ENCODE peak calls at places on chromosomes 13 and 19, in four cellular contexts. G, L, Q and J are unnamed samples.

GRCh38 chr13:86986448-86986847 is 684.7 kb upstream of the SLITRK5 start:
- DNase-seq in Q (no peak), G (no peak), L (no peak), J (no peak)

GRCh38 chr19:33904681-33905080 is 108.0 kb downstream of the KCTD15 start:
- DNase-seq in L (peak), G (peak), Q (no peak), J (no peak)

GRCh38 chr19:39413903-39414608 is 1.6 kb downstream of the PLEKHG2 start:
- DNase-seq in Q (no peak), G (no peak), L (no peak), J (peak)

GRCh38 chr13:74134226-74134776 is at the start of gene KLF12:
- DNase-seq in Q (peak), L (peak), G (peak), J (peak)

GRCh38 chr19:46368116-46368515 is 21.2 kb downstream of the PPP5C start:
- DNase-seq in L (no peak), G (no peak), Q (no peak), J (peak)

GRCh38 chr13:94329277-94329676 is 150.2 kb downstream of the DCT start:
- DNase-seq in G (no peak), Q (no peak), L (no peak), J (no peak)

GRCh38 chr13:34371108-34371507 is 553.2 kb downstream of the RFC3 start:
- DNase-seq in Q (no peak), G (no peak), L (no peak), J (no peak)

GRCh38 chr19:1169921-1170885 is 3.9 kb downstream of the SBNO2 start:
- DNase-seq in L (no peak), G (peak), Q (no peak), J (peak)

GRCh38 chr13:70108276-70108845 is at the start of gene KLHL1:
- DNase-seq in L (no peak), G (no peak), Q (no peak), J (no peak)

GRCh38 chr13:32910530-32910929 is 105.7 kb upstream of the KL start:
- DNase-seq in G (peak), Q (no peak), L (no peak), J (no peak)

GRCh38 chr13:29888306-29888705 is 37.9 kb upstream of the UBL3 start:
- DNase-seq in L (no peak), Q (no peak), G (no peak), J (no peak)

GRCh38 chr13:99468971-99469545 is 32.2 kb upstream of the TM9SF2 start:
- DNase-seq in Q (no peak), G (no peak), L (no peak), J (no peak)

GRCh38 chr19:1746401-1747284 is 6.7 kb upstream of the ONECUT3 start:
- DNase-seq in G (peak), Q (no peak), L (no peak), J (no peak)

GRCh38 chr19:8451885-8452284 is 7.1 kb downstream of the HNRNPM start:
- DNase-seq in L (no peak), Q (no peak), G (peak), J (no peak)

GRCh38 chr19:10230155-10230903 is 802 bp downstream of the S1PR2 start:
- DNase-seq in G (no peak), L (peak), Q (peak), J (peak)

GRCh38 chr13:90968510-90968909 is 379.0 kb upstream of the MIR17HG start:
- DNase-seq in Q (no peak), L (no peak), G (peak), J (no peak)

DNA sequence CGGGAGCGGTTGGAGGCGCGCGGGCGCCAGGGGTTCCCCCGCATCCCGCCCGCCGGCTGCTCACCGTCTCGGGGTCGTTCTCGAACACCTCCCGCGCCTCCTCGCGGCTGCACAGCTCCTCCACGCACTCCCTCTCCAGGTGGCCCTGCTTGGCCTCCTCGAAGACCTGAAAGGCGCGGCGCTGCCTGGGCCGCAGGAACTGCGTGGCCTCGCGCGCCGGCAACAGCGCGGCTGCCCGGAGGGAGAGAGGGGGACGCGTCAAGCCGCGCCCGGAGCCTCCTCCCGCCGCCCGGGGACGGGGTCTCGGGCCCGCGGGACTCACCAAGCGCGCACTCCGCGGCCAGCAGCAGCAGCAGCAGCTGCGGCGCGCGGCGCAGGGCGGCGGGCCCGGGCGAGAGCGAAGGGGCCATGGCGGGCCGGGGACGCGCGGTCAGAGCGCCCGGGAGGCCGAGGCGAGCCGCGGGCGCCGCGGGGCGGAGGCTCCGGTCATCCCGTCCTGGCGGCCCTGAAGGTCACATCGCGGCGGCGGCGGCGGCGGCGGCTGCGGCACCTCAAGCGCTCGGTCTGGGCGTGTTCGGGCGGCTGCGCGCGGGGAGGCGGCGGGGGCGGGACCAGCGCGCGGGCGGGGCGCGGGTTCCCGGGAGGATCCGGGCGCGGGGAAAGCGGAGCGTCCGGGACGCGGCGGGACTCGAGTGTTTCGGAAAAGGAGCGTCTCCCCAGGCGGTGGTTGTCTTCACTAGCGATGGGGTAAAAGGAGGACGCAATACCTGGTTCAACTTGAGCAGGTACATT is at the start of gene GAS6:
- DNase-seq in G (peak), L (no peak), Q (no peak), J (peak)
- TF ChIP-seq CTCF in G (no peak), L (no peak), Q (no peak), J (no peak)

DNA sequence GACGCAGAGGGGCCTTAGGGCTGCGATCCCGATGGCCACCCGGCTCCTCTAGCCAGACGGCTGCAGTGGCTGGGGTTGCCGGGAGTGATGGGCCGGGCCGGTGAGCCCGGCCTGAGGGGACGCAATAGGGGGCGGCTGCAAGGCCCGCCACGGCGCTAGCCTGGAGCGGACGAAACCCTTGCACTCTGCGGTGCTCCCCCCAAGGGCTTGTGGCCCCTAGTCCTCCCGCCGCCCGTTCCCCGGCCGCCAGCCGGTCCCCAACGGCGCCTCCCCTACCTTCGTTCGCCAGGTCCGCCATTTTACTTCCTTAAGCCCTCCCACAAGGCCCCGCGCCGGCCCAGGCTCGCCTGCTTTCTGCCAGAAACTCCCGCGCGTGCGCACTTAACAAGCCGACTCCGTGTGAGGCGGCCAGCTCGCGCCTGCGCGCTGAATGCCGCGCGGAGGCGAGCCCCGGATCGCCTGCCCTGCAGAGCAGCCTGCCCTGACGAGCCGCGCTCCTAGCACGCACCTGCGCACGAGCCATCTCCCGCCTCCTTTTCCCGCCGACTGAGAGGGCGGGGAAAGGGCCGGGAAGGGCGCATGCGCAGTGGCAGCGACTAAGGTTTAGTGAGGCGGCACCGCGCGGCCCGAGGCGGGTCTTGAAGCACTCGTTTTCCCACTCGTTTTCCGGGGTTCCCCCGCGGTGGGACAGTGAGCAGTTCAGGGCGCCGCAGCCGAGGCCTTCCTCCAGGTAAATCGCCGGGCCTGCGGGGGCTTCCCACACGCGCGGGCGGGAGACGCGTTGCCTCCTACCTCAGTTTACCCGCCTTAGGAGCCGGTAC is at the start of gene RANBP3:
- DNase-seq in L (peak), G (peak), Q (peak), J (peak)
- TF ChIP-seq CTCF in L (no peak), G (no peak), Q (no peak), J (no peak)

GRCh38 chr19:11453468-11454341 is 18.3 kb downstream of the PRKCSH start:
- DNase-seq in Q (no peak), G (no peak), L (no peak), J (no peak)
- TF ChIP-seq CTCF in Q (peak), G (peak), L (no peak), J (peak)

DNA sequence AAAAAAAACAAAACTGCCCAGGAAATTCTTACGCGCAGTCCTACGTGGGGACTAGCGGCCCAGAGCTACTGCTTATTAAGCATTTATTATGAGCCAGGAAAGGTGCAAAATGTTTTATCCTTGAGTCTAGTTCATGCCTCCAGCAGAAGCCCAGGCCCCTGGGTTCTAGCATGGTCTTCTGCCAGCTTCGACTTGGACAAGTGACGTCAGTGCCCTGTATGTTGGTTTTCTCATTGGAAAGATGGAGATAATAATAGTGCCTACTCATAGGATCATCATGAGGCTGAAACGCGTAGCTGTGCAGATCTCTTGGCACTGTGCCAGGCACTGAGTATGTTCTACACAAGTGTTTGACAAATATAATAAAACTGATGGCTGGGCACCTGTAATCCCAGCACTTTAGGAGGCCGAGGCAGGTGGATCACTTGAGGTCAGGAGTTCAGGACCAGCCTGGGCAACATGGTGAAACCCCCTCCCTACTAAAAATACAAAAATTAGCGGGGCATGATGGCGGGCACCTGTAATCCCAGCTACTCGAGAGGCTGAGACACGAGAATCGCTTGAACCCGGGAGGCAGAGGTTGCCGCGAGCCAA is 12.4 kb upstream of the SULT2B1 start:
- DNase-seq in L (no peak), G (peak), Q (peak), J (no peak)
- TF ChIP-seq CTCF in L (no peak), G (no peak), Q (no peak), J (no peak)

GRCh38 chr19:50702158-50702869 is 17.3 kb downstream of the SHANK1 start:
- DNase-seq in Q (no peak), L (no peak), G (no peak), J (no peak)

GRCh38 chr19:50702870-50703829 is 16.5 kb downstream of the SHANK1 start:
- DNase-seq in Q (no peak), L (no peak), G (peak), J (no peak)

GRCh38 chr19:50705422-50706019 is 14.1 kb downstream of the SHANK1 start:
- DNase-seq in Q (no peak), L (no peak), G (peak), J (no peak)

GRCh38 chr19:50706387-50706786 is 13.2 kb downstream of the SHANK1 start:
- DNase-seq in L (no peak), Q (no peak), G (no peak), J (no peak)

GRCh38 chr19:50703915-50704548 is 15.6 kb downstream of the SHANK1 start:
- DNase-seq in G (peak), L (no peak), Q (no peak), J (no peak)
- TF ChIP-seq CTCF in G (peak), L (no peak), Q (no peak), J (no peak)

GRCh38 chr19:5498817-5499535 is 43.8 kb downstream of the ZNRF4 start:
- DNase-seq in Q (no peak), G (no peak), L (no peak), J (no peak)

GRCh38 chr19:5501907-5502306 is 46.7 kb downstream of the ZNRF4 start:
- DNase-seq in Q (no peak), L (no peak), G (no peak), J (no peak)

GRCh38 chr19:5507056-5507624 is 51.9 kb downstream of the ZNRF4 start:
- DNase-seq in Q (no peak), G (no peak), L (no peak), J (no peak)

GRCh38 chr19:5504115-5504514 is 48.9 kb downstream of the ZNRF4 start:
- DNase-seq in G (peak), L (no peak), Q (no peak), J (no peak)

GRCh38 chr19:5503598-5503997 is 48.4 kb downstream of the ZNRF4 start:
- DNase-seq in G (peak), L (no peak), Q (no peak), J (no peak)
- TF ChIP-seq CTCF in G (no peak), L (no peak), Q (no peak), J (no peak)

GRCh38 chr19:5170329-5170745 is 170.3 kb downstream of the PTPRS start:
- DNase-seq in L (no peak), Q (no peak), G (no peak), J (peak)
- TF ChIP-seq CTCF in L (peak), Q (peak), G (peak), J (peak)